ENCODE peak calls at places on chromosomes 3 and 15, in seven cellular contexts. G, K, H, W, O, X and Q are unnamed samples.

GRCh38 chr3:108394016-108394415 is 97.7 kb downstream of the HHLA2 start:
- DNase-seq in G (no peak), K (no peak), H (no peak), W (no peak), O (no peak), X (no peak), Q (no peak)

GRCh38 chr3:70614111-70614510 is 301.7 kb upstream of the MDFIC2 start:
- DNase-seq in G (no peak), K (no peak), H (no peak), W (no peak), O (no peak), X (no peak), Q (no peak)

GRCh38 chr3:196661400-196661799 is 21.9 kb downstream of the NRROS start:
- DNase-seq in G (no peak), K (no peak), H (no peak), W (no peak), O (no peak), X (peak; percentile 48), Q (no peak)

GRCh38 chr15:100897873-100898490 is 18.4 kb downstream of the ALDH1A3 start:
- DNase-seq in G (no peak), K (no peak), H (no peak), W (no peak), O (no peak), X (no peak), Q (no peak)

GRCh38 chr15:49620174-49620573 is 444 bp downstream of the FAM227B start:
- DNase-seq in G (no peak), K (no peak), H (peak; percentile 52), W (no peak), O (no peak), X (no peak), Q (no peak)

GRCh38 chr15:45918839-45919238 is 284.0 kb downstream of the SQOR start:
- DNase-seq in G (no peak), K (no peak), H (no peak), W (no peak), O (no peak), X (no peak), Q (no peak)

GRCh38 chr3:182460303-182460702 is 333.0 kb upstream of the ATP11B start:
- DNase-seq in G (no peak), K (no peak), H (no peak), W (no peak), O (no peak), X (no peak), Q (no peak)

GRCh38 chr15:63234479-63234878 is 42.9 kb upstream of the APH1B start:
- DNase-seq in G (no peak), K (peak; percentile 61), H (no peak), W (no peak), O (no peak), X (no peak), Q (no peak)

GRCh38 chr15:29568840-29569532 is 253.3 kb downstream of the TJP1 start:
- DNase-seq in G (no peak), K (no peak), H (no peak), W (no peak), O (no peak), X (no peak), Q (no peak)

GRCh38 chr15:73647259-73648026 is 14.3 kb upstream of the NPTN start:
- DNase-seq in G (no peak), K (no peak), H (peak; percentile 86), W (no peak), O (no peak), X (no peak), Q (no peak)

GRCh38 chr3:77320514-77320913 is 280.6 kb downstream of the ROBO2 start:
- DNase-seq in G (no peak), K (no peak), H (no peak), W (no peak), O (no peak), X (no peak), Q (no peak)

GRCh38 chr3:194089357-194090177 is 46.4 kb upstream of the HES1 start:
- DNase-seq in G (no peak), K (peak; percentile 85), H (peak; percentile 100), W (peak; percentile 58), O (peak; percentile 82), X (peak; percentile 73), Q (peak; percentile 63)

GRCh38 chr3:112390783-112391641 is 58.1 kb downstream of the CD200 start:
- DNase-seq in G (peak; percentile 12), K (no peak), H (peak; percentile 52), W (no peak), O (peak; percentile 55), X (no peak), Q (no peak)

GRCh38 chr15:39114690-39115378 is 466.0 kb upstream of the THBS1 start:
- DNase-seq in G (no peak), K (no peak), H (no peak), W (no peak), O (no peak), X (no peak), Q (no peak)

GRCh38 chr3:114217266-114217665 is 20.1 kb downstream of the ZNF80 start:
- DNase-seq in G (no peak), K (no peak), H (no peak), W (no peak), O (no peak), X (no peak), Q (no peak)

GRCh38 chr15:31292391-31293020 is 34.1 kb upstream of the KLF13 start:
- DNase-seq in G (peak; percentile 0), K (no peak), H (no peak), W (no peak), O (no peak), X (peak; percentile 34), Q (no peak)

GRCh38 chr3:113377158-113377557 is 64.1 kb downstream of the CFAP44 start:
- DNase-seq in G (no peak), K (no peak), H (no peak), W (no peak), O (no peak), X (no peak), Q (no peak)

GRCh38 chr3:4515896-4516295 is 22.7 kb downstream of the ITPR1 start:
- DNase-seq in G (no peak), K (no peak), H (no peak), W (no peak), O (no peak), X (no peak), Q (no peak)

GRCh38 chr15:62849316-62850129 is 193.0 kb upstream of the TPM1 start:
- DNase-seq in G (no peak), K (no peak), H (no peak), W (no peak), O (no peak), X (no peak), Q (no peak)

GRCh38 chr3:129975332-129976090 is 991 bp downstream of the TRH start:
- DNase-seq in G (peak; percentile 16), K (no peak), H (no peak), W (peak; percentile 42), O (no peak), X (no peak), Q (peak; percentile 65)

GRCh38 chr3:117439812-117440211 is 730.2 kb downstream of the TUSC7 start:
- DNase-seq in G (no peak), K (no peak), H (no peak), W (no peak), O (no peak), X (no peak), Q (peak; percentile 19)

GRCh38 chr3:53842436-53843194 is 3.6 kb downstream of the CHDH start:
- DNase-seq in G (peak; percentile 17), K (no peak), H (no peak), W (no peak), O (no peak), X (peak; percentile 85), Q (peak; percentile 95)

GRCh38 chr3:37606472-37606871 is 255.2 kb upstream of the CTDSPL start:
- DNase-seq in G (no peak), K (no peak), H (no peak), W (no peak), O (no peak), X (no peak), Q (no peak)

GRCh38 chr3:37605754-37606153 is 255.9 kb upstream of the CTDSPL start:
- DNase-seq in G (no peak), K (no peak), H (no peak), W (no peak), O (no peak), X (no peak), Q (no peak)

GRCh38 chr3:37604336-37604833 is 257.3 kb upstream of the CTDSPL start:
- DNase-seq in G (no peak), K (no peak), H (no peak), W (no peak), O (no peak), X (no peak), Q (no peak)

GRCh38 chr3:37601832-37602231 is 259.8 kb upstream of the CTDSPL start:
- DNase-seq in G (no peak), K (no peak), H (no peak), W (no peak), O (no peak), X (no peak), Q (no peak)

DNA sequence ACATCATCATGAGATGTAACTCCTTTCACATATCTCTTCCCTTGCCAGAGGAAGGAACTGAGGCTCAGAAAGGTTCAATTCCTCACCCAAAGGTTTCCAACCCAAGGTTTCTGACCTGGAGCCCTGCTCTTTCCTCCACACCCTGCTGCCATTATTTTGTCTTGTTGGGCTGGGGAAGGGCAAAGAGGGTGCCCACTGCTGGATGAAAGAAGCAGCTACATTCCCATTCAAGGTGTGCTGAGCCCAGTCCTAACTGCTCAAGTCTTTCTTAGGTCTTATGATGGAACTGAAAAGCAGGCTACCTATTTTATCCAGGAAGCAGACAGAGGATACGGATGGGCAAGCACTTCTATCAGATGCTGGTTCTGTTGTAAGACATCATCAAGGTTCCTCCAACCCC is 258.0 kb upstream of the CTDSPL start:
- DNase-seq in G (no peak), K (no peak), H (no peak), W (no peak), O (no peak), X (no peak), Q (no peak)
- TF ChIP-seq CTCF in G (no peak), K (no peak), H (no peak), W (no peak), O (no peak), X (no peak), Q (no peak)

GRCh38 chr3:16506451-16506850 is 7.0 kb downstream of the RFTN1 start:
- DNase-seq in G (no peak), K (no peak), H (no peak), W (no peak), O (no peak), X (no peak), Q (no peak)
- TF ChIP-seq CTCF in G (no peak), K (no peak), H (no peak), W (no peak), O (no peak), X (no peak), Q (no peak)

GRCh38 chr15:33059184-33059583 is 135.3 kb downstream of the FMN1 start:
- DNase-seq in G (no peak), K (no peak), H (no peak), W (no peak), O (no peak), X (no peak), Q (no peak)
- TF ChIP-seq CTCF in G (no peak), K (no peak), H (no peak), W (no peak), O (no peak), X (no peak), Q (no peak)

DNA sequence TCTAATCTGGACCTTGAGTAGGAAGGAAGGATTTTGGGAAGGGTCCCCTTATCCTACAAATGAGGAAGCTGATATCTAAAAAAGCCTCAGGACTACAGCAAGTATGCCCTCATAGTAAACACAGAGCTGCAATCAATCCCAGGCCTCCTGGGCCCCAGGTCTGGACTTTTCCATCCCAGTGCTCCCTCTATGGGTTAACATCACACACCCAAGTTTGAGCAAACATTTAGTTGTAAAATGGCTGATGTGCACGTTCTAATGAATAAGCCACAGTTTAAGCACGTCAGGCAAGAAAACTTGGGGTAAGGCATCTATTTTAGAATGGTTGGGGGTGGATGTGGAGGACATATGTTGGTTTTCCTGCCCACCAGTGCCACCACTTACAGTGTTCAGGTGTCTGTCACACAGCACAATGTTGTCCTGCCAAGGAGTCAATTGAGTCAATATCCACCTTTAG is 44.3 kb upstream of the UBE2E1 start:
- DNase-seq in G (no peak), K (no peak), H (no peak), W (peak; percentile 62), O (no peak), X (no peak), Q (no peak)
- TF ChIP-seq CTCF in G (peak; percentile 49), K (peak; percentile 8), H (peak; percentile 50), W (peak; percentile 24), O (peak; percentile 7), X (no peak), Q (no peak)